ENCODE peak calls at places on chromosomes 4 and X, in four cellular contexts. W, X, D and K are unnamed samples. For H3K27me3, the result is how much of the 10 kb centered on the place peaks cover.

GRCh38 chr4:109574443-109574850 is 14.4 kb downstream of the MCUB start:
- DNase-seq in X (no peak), D (no peak), W (no peak), K (no peak)

GRCh38 chrX:30635630-30636029 is 17.6 kb upstream of the GK start:
- DNase-seq in W (no peak), D (no peak), X (no peak), K (peak)

GRCh38 chrX:14497184-14497666 is 32.1 kb upstream of the GLRA2 start:
- DNase-seq in D (no peak), W (no peak), X (no peak), K (peak)

GRCh38 chrX:19855700-19856381 is 31.6 kb downstream of the SH3KBP1 start:
- DNase-seq in X (no peak), W (no peak), D (no peak), K (no peak)

GRCh38 chr4:113678651-113679050 is 82.9 kb downstream of the CAMK2D start:
- DNase-seq in D (no peak), W (no peak), X (no peak), K (no peak)

GRCh38 chrX:42691196-42691595 is 86.8 kb downstream of the PPP1R2C start:
- DNase-seq in W (no peak), D (no peak), X (no peak), K (no peak)

GRCh38 chrX:40108959-40109287 is 11.2 kb upstream of the BCOR start:
- DNase-seq in X (no peak), D (no peak), W (peak), K (peak)

GRCh38 chr4:47668810-47669408 is 169.0 kb downstream of the CORIN start:
- DNase-seq in D (peak), W (no peak), X (no peak), K (peak)

GRCh38 chrX:139429913-139430312 is 100.6 kb upstream of the F9 start:
- DNase-seq in W (no peak), D (no peak), X (no peak), K (no peak)

GRCh38 chr4:184968784-184969201 is 49.5 kb upstream of the HELT start:
- DNase-seq in W (no peak), X (peak), D (no peak), K (no peak)

GRCh38 chr4:180150818-180151217 is 2092.4 kb upstream of the TENM3 start:
- DNase-seq in X (no peak), D (no peak), W (no peak), K (no peak)

GRCh38 chr4:112145820-112146813 is 863 bp downstream of the FAM241A start:
- DNase-seq in X (peak), D (no peak), W (peak), K (peak)

GRCh38 chr4:2301221-2301642 is 39.3 kb upstream of the MXD4 start:
- DNase-seq in D (no peak), W (no peak), X (no peak), K (no peak)

GRCh38 chrX:65127804-65128203 is 151.6 kb upstream of the ZC4H2 start:
- DNase-seq in D (no peak), W (no peak), X (no peak), K (no peak)

GRCh38 chr4:141922224-141922623 is 285.8 kb downstream of the IL15 start:
- DNase-seq in X (no peak), W (no peak), D (no peak), K (no peak)

GRCh38 chrX:13126785-13127184 is 82.4 kb upstream of the FAM9C start:
- DNase-seq in X (no peak), W (no peak), D (no peak), K (no peak)

GRCh38 chrX:100994352-100995281 is 25.1 kb downstream of the ARL13A start:
- DNase-seq in W (no peak), X (no peak), D (peak), K (peak)

GRCh38 chr4:6041794-6042193 is 23.6 kb upstream of the C4orf50 start:
- DNase-seq in X (no peak), D (no peak), W (no peak), K (no peak)

GRCh38 chr4:22515888-22516541 is at the start of gene ADGRA3:
- DNase-seq in X (peak), W (peak), D (no peak), K (peak)

GRCh38 chrX:12411831-12412230 is 273.6 kb downstream of the FRMPD4 start:
- DNase-seq in D (no peak), X (no peak), W (no peak), K (no peak)

GRCh38 chr4:4919926-4920325 is 60.5 kb downstream of the MSX1 start:
- DNase-seq in X (no peak), W (no peak), D (no peak), K (peak)

GRCh38 chr4:155906554-155907247 is 3.2 kb downstream of the TDO2 start:
- DNase-seq in X (no peak), W (peak), D (no peak), K (no peak)

GRCh38 chr4:10694826-10695209 is 10.2 kb upstream of the CLNK start:
- DNase-seq in D (no peak), X (no peak), W (no peak), K (no peak)

GRCh38 chr4:168784786-168785461 is 225.1 kb downstream of the CBR4 start:
- DNase-seq in W (no peak), X (no peak), D (no peak), K (no peak)

GRCh38 chrX:38837389-38837788 is 36.1 kb downstream of the MID1IP1 start:
- DNase-seq in X (no peak), D (no peak), W (no peak), K (no peak)

GRCh38 chr4:2076908-2077534 is 17.9 kb downstream of the NAT8L start:
- DNase-seq in W (no peak), D (no peak), X (no peak), K (no peak)

GRCh38 chrX:54484666-54485065 is 11.4 kb downstream of the FGD1 start:
- DNase-seq in D (no peak), W (no peak), X (no peak), K (no peak)

GRCh38 chrX:100687546-100687945 is 43.5 kb downstream of the SRPX2 start:
- DNase-seq in D (no peak), W (no peak), X (no peak), K (no peak)

GRCh38 chr4:15147709-15148651 is 145.7 kb downstream of the CPEB2 start:
- DNase-seq in X (no peak), W (no peak), D (no peak), K (peak)

GRCh38 chr4:99219479-99219878 is 433 bp upstream of the ADH6 start:
- DNase-seq in D (no peak), X (no peak), W (no peak), K (no peak)

GRCh38 chr4:181566490-181566889 is 676.7 kb upstream of the TENM3 start:
- DNase-seq in W (no peak), X (no peak), D (no peak), K (no peak)

GRCh38 chr4:79578613-79579012 is 170.6 kb upstream of the GK2 start:
- DNase-seq in D (no peak), X (no peak), W (no peak), K (no peak)

GRCh38 chr4:151727365-151727764 is 33.4 kb downstream of the GATB start:
- DNase-seq in W (no peak), D (no peak), X (no peak), K (no peak)

GRCh38 chr4:144461906-144462305 is 184.1 kb upstream of the HHIP start:
- DNase-seq in X (no peak), D (no peak), W (no peak), K (no peak)

GRCh38 chr4:145867416-145867815 is 71.2 kb downstream of the ZNF827 start:
- DNase-seq in D (no peak), X (no peak), W (no peak), K (no peak)

GRCh38 chrX:39874202-39874816 is 223.4 kb downstream of the BCOR start:
- DNase-seq in W (no peak), X (no peak), D (no peak), K (no peak)

DNA sequence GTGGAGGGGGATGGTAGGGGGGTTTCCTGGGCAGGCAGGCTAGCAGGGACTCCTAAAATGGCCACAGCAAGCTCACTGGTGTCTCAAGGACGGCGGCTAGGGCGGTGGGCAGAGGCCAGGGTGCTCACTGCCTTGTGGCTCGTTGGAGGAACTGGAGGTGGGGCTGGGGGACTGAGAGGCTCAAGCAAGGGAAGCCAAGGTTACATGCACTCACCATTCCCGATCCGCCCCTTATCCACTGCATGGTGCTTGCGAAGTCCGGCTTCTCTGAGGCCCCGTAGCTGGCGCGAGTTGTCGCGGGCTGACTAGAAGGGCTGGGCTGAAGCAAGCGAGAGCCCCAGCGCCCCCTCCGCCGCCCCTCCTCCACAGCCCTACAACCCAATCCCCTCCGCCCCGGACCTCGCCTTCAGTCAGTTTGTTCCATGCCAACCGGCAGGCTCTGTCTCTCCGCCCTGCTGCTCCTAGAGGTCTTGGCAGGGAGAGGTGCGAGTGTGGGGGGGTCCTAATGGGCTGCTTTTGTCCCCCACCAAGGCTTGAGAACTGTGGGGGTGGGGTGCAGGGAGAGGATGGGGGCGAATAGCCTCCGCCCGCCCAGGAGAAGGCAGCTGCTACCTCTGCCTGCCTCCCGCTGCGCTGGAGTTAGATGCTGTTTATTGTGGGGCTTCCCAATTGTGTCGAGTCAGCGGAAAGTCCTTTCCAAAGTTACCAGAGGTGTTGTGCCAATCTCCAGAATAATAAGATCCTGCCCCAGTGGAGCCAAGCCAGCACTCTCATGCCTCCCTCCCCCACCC is at the start of gene ARHGEF9:
- DNase-seq in W (no peak), X (no peak), D (no peak), K (peak)
- H3K4me3 ChIP-seq in W (peak), X (no peak), D (peak), K (peak)

GRCh38 chr4:76655566-76656479 is 220.8 kb downstream of the SHROOM3 start:
- DNase-seq in W (peak), D (no peak), X (no peak), K (no peak)
- H3K27me3 ChIP-seq in W (under half), D (under half), X (under half), K (under half)

GRCh38 chrX:7198499-7198898 is 50.5 kb upstream of the PUDP start:
- DNase-seq in X (no peak), W (no peak), D (no peak), K (no peak)
- H3K27ac ChIP-seq in X (no peak), W (no peak), D (no peak), K (no peak)

GRCh38 chr4:86487738-86488137 is 106.4 kb upstream of the PTPN13 start:
- DNase-seq in W (no peak), X (no peak), D (no peak), K (no peak)

GRCh38 chr4:86481429-86481828 is 112.7 kb upstream of the PTPN13 start:
- DNase-seq in W (no peak), X (no peak), D (no peak), K (peak)

GRCh38 chr4:86484241-86484640 is 109.9 kb upstream of the PTPN13 start:
- DNase-seq in D (no peak), X (no peak), W (no peak), K (no peak)

GRCh38 chr4:86482851-86483490 is 111.1 kb upstream of the PTPN13 start:
- DNase-seq in X (no peak), D (no peak), W (no peak), K (peak)

DNA sequence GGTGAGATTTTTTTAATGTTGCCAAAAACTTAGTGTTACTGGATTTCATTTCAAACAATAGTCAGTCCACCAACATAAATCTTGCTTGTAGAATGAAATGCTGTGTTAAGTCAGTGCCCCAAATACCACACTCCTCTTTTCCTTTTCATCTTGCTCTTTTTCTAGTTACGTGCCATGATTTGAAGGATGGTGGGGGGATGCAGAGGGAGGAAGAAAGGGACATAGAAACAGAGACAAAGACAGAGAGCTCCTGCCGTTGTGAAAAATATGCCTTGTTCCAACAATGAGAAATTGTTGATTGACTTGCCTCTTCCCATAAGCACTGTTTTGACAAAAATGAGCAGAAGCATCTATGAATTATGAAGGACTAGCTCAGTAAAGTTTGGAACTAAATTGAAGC is 111.8 kb upstream of the PTPN13 start:
- DNase-seq in X (no peak), D (no peak), W (no peak), K (no peak)
- H3K4me3 ChIP-seq in X (no peak), D (no peak), W (no peak), K (no peak)

GRCh38 chr4:16257611-16258010 is 31.3 kb upstream of the TAPT1 start:
- DNase-seq in D (no peak), X (peak), W (no peak), K (no peak)
- H3K27me3 ChIP-seq in D (under half), X (under half), W (under half), K (under half)